ENCODE peak calls at places on chromosomes 13 and 19, in nine cellular contexts. X is neuronal stem cell; O is CD8-positive, alpha-beta T cell; A is GM06990; F is cardiac muscle cell; Q is vagina; T is heart right ventricle; M is uterus; I is pancreas. J is an unnamed sample.

GRCh38 chr19:53872762-53873161 is 5.1 kb downstream of the MYADM start:
- DNase-seq in X (no peak), O (no peak), A (no peak), F (no peak), Q (no peak), T (no peak), M (no peak), I (no peak), J (no peak)

GRCh38 chr19:32558607-32559228 is 22.3 kb upstream of the PDCD5 start:
- DNase-seq in X (no peak), O (no peak), A (no peak), F (no peak), Q (no peak), T (no peak), M (no peak), I (no peak), J (no peak)

GRCh38 chr19:35462476-35462953 is 14.5 kb downstream of the FFAR2 start:
- DNase-seq in X (no peak), O (peak; percentile 65), A (peak; percentile 79), F (no peak), Q (no peak), T (no peak), M (no peak), I (no peak), J (no peak)

GRCh38 chr19:43465468-43466120 is at the start of gene LYPD3:
- DNase-seq in X (no peak), O (no peak), A (no peak), F (peak; percentile 43), Q (no peak), T (peak; percentile 18), M (peak; percentile 21), I (peak; percentile 72), J (no peak)

GRCh38 chr13:59671853-59672252 is 491.9 kb downstream of the DIAPH3 start:
- DNase-seq in X (no peak), O (no peak), A (no peak), F (peak; percentile 22), Q (no peak), T (no peak), M (no peak), I (no peak), J (no peak)

GRCh38 chr13:83248751-83249150 is 633.5 kb downstream of the SLITRK1 start:
- DNase-seq in X (no peak), O (no peak), A (no peak), F (peak; percentile 33), Q (no peak), T (no peak), M (no peak), I (no peak), J (no peak)

GRCh38 chr13:80341771-80342271 is 895 bp upstream of the SPRY2 start:
- DNase-seq in X (peak; percentile 74), O (no peak), A (no peak), F (peak; percentile 68), Q (peak; percentile 88), T (peak; percentile 51), M (peak; percentile 30), I (no peak), J (no peak)

GRCh38 chr13:49314344-49314882 is 66.7 kb downstream of the CDADC1 start:
- DNase-seq in X (no peak), O (no peak), A (no peak), F (peak; percentile 45), Q (no peak), T (no peak), M (no peak), I (no peak), J (no peak)

GRCh38 chr19:47356900-47357299 is 7.8 kb downstream of the DHX34 start:
- DNase-seq in X (no peak), O (no peak), A (no peak), F (no peak), Q (no peak), T (no peak), M (no peak), I (no peak), J (no peak)

GRCh38 chr19:47363758-47364529 is 14.8 kb downstream of the DHX34 start:
- DNase-seq in X (no peak), O (no peak), A (no peak), F (peak; percentile 43), Q (no peak), T (no peak), M (no peak), I (no peak), J (no peak)

GRCh38 chr19:47353307-47353712 is 4.2 kb downstream of the DHX34 start:
- DNase-seq in X (no peak), O (no peak), A (no peak), F (no peak), Q (no peak), T (peak; percentile 58), M (no peak), I (peak; percentile 85), J (no peak)

GRCh38 chr19:47362321-47362720 is 13.2 kb downstream of the DHX34 start:
- DNase-seq in X (no peak), O (no peak), A (no peak), F (no peak), Q (no peak), T (no peak), M (no peak), I (no peak), J (no peak)

DNA sequence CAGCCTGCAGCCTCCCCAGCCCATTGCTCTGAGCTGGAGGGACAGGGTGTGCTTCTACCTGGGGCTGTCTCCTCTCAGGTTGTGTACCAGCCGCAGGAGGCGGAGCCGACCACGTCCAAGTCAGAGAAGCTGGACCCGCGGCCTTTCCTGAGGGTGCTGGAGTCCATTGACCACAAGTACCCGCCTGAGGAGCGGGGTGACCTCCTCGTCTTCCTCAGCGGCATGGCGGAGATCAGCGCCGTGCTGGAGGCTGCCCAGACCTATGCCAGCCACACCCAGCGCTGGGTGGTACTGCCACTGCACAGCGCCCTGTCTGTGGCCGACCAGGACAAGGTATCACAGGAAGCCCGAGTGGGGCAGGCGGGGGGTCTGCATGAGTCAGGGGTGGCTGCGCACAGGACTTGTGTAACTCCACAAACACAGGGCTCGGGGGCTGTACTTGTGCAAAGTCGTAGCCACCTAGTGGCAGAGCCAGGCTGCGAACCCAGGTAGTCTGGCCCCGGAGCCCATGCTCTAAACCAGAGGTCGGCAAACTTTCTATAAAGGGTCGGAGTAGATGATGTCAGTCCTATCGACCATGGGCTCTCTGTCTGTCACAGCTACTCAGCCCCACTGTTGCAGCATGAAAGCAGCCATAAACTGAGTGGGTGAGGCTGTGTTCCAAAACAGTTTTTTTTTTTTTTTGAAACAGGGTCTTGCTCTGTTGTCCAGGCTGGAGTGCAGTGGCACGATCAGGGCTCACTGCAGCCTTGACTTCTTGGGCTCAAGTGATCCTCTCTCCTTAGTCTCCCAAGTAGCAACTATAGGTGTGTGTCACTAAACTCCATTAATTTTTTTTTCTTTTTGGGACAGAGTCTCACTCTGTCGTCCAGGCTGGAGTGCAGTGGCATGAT is 8.9 kb downstream of the DHX34 start:
- DNase-seq in X (no peak), O (no peak), A (no peak), F (no peak), Q (no peak), T (no peak), M (no peak), I (no peak), J (no peak)
- H3K36me3 ChIP-seq in X (peaks cover 96% of the 10 kb centered on the region), O (peaks cover 63% of the 10 kb centered on the region), A (peaks cover 35% of the 10 kb centered on the region), F (peaks cover 71% of the 10 kb centered on the region), Q (peaks cover 93% of the 10 kb centered on the region), T (peaks cover 13% of the 10 kb centered on the region), M (no peaks in the 10 kb centered on the region), I (peaks cover 71% of the 10 kb centered on the region), J (peaks cover 82% of the 10 kb centered on the region)

DNA sequence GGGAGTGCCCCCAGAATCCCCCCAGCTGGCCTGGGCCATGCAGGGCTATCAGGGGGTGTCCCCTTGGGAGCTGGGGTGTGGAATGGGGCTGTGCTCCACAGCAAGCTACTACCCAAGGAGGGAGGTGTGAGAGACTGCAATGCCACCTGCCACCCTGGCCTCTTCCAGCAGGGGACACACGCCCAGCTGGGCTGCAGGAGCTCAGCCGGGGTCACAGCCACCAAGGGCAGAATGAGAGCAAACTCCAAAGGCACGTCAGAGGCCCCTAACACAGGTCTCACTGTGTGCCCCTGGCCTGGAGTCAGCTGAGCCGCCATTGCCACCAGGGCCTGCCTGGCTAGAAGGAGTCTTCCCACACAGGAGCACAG is 55.5 kb downstream of the MLLT1 start:
- DNase-seq in X (no peak), O (no peak), A (no peak), F (no peak), Q (no peak), T (peak; percentile 23), M (no peak), I (peak; percentile 56), J (no peak)
- H3K36me3 ChIP-seq in X (peaks cover 75% of the 10 kb centered on the region), O (no peaks in the 10 kb centered on the region), A (peaks cover 32% of the 10 kb centered on the region), F (peaks cover 13% of the 10 kb centered on the region), Q (peaks cover 23% of the 10 kb centered on the region), T (no peaks in the 10 kb centered on the region), M (no peaks in the 10 kb centered on the region), I (peaks cover 11% of the 10 kb centered on the region), J (peaks cover 37% of the 10 kb centered on the region)

GRCh38 chr19:311813-312261 is 20.6 kb upstream of the PLPP2 start:
- DNase-seq in X (no peak), O (no peak), A (no peak), F (no peak), Q (no peak), T (peak; percentile 60), M (peak; percentile 23), I (no peak), J (no peak)

GRCh38 chr19:310781-311496 is 19.7 kb upstream of the PLPP2 start:
- DNase-seq in X (no peak), O (no peak), A (no peak), F (no peak), Q (no peak), T (no peak), M (peak; percentile 13), I (no peak), J (no peak)

GRCh38 chr19:315811-316210 is 24.6 kb upstream of the PLPP2 start:
- DNase-seq in X (no peak), O (no peak), A (no peak), F (no peak), Q (no peak), T (no peak), M (no peak), I (no peak), J (no peak)

GRCh38 chr19:313988-314815 is 23.0 kb upstream of the PLPP2 start:
- DNase-seq in X (no peak), O (no peak), A (no peak), F (no peak), Q (no peak), T (no peak), M (peak; percentile 11), I (no peak), J (no peak)

GRCh38 chr19:313169-313987 is 22.2 kb upstream of the PLPP2 start:
- DNase-seq in X (no peak), O (no peak), A (no peak), F (no peak), Q (no peak), T (no peak), M (no peak), I (peak; percentile 59), J (no peak)
- H3K36me3 ChIP-seq in X (peaks cover 82% of the 10 kb centered on the region), O (no peaks in the 10 kb centered on the region), A (peaks cover 2% of the 10 kb centered on the region), F (no peaks in the 10 kb centered on the region), Q (peaks cover 36% of the 10 kb centered on the region), T (peaks cover 7% of the 10 kb centered on the region), M (no peaks in the 10 kb centered on the region), I (peaks cover 21% of the 10 kb centered on the region), J (peaks cover 43% of the 10 kb centered on the region)

GRCh38 chr19:47084879-47085439 is 28.6 kb downstream of the ZC3H4 start:
- DNase-seq in X (no peak), O (no peak), A (no peak), F (no peak), Q (no peak), T (no peak), M (no peak), I (peak; percentile 50), J (no peak)

GRCh38 chr19:47082493-47082892 is 31.1 kb downstream of the ZC3H4 start:
- DNase-seq in X (no peak), O (no peak), A (no peak), F (no peak), Q (no peak), T (no peak), M (no peak), I (no peak), J (no peak)

GRCh38 chr19:47075941-47076340 is 27.5 kb upstream of the TMEM160 start:
- DNase-seq in X (no peak), O (no peak), A (no peak), F (no peak), Q (no peak), T (no peak), M (no peak), I (no peak), J (no peak)

GRCh38 chr19:47086280-47086679 is 27.3 kb downstream of the ZC3H4 start:
- DNase-seq in X (no peak), O (no peak), A (no peak), F (no peak), Q (no peak), T (no peak), M (no peak), I (no peak), J (no peak)

DNA sequence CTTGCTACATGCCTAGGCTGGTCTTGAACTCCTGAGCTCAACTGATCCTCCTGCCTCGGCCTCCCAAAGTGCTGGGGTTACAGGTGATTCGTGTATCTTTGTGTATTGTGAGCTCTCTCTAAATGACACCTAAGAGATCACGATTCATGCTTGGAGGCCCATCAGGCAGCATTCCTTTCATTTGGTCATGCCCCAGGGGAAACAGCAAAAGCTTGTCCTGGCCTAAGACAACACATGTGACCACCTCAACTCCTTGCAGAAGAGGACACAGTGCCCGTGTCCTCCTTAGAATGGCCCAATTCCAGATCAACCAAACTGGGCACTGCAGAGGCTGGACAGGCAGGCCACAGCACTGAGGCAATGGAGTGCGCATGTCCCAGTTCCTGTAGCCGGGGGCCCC is 32.5 kb downstream of the ZC3H4 start:
- DNase-seq in X (no peak), O (no peak), A (no peak), F (no peak), Q (no peak), T (no peak), M (no peak), I (no peak), J (no peak)
- H3K36me3 ChIP-seq in X (peaks cover 100% of the 10 kb centered on the region), O (peaks cover 46% of the 10 kb centered on the region), A (peaks cover 33% of the 10 kb centered on the region), F (peaks cover 54% of the 10 kb centered on the region), Q (peaks cover 84% of the 10 kb centered on the region), T (no peaks in the 10 kb centered on the region), M (no peaks in the 10 kb centered on the region), I (peaks cover 51% of the 10 kb centered on the region), J (peaks cover 50% of the 10 kb centered on the region)

J was measured in thoracic aorta.